ENCODE peak calls at places on chromosome 1, in ten cellular contexts. One of them, this sample, is unnamed.

GRCh38 chr1:205518616-205519540 is 14.4 kb downstream of the CDK18 start:
- DNase-seq in GM06990: no peak
- DNase-seq in stimulated activated CD8-positive, alpha-beta memory T cell treated with anti-CD3 and anti-CD28 coated beads, Interleukin-15, amount 100 ng/mL, for 24 hours: no peak
- DNase-seq in K562: no peak
- DNase-seq in stimulated activated CD4-positive, alpha-beta T cell treated with anti-CD3 and anti-CD28 coated beads, TNF-alpha, amount 100 ng/mL, for 1 hour: no peak
- DNase-seq in cardiac muscle cell: no peak
- DNase-seq in RWPE2: no peak
- DNase-seq in activated B cell treated with CpG ODN at 0.5 μM for 24 hours: no peak
- DNase-seq in astrocyte of the spinal cord: no peak
- DNase-seq in stimulated activated naive CD8-positive, alpha-beta T cell treated with anti-CD3 and anti-CD28 coated beads, Interleukin-15, Interleukin-2, amounts not matched to agents 100 U/mL and 50 U/mL, for 24 hours: no peak
- DNase-seq in this sample: no peak

GRCh38 chr1:38489844-38490270 is 369.7 kb downstream of the RRAGC start:
- DNase-seq in cardiac muscle cell: peak
- DNase-seq in stimulated activated CD4-positive, alpha-beta T cell treated with anti-CD3 and anti-CD28 coated beads, TNF-alpha, amount 100 ng/mL, for 1 hour: no peak
- DNase-seq in K562: peak
- DNase-seq in RWPE2: no peak
- DNase-seq in GM06990: no peak
- DNase-seq in activated B cell treated with CpG ODN at 0.5 μM for 24 hours: no peak
- DNase-seq in stimulated activated naive CD8-positive, alpha-beta T cell treated with anti-CD3 and anti-CD28 coated beads, Interleukin-15, Interleukin-2, amounts not matched to agents 100 U/mL and 50 U/mL, for 24 hours: peak
- DNase-seq in astrocyte of the spinal cord: no peak
- DNase-seq in stimulated activated CD8-positive, alpha-beta memory T cell treated with anti-CD3 and anti-CD28 coated beads, Interleukin-15, amount 100 ng/mL, for 24 hours: peak
- DNase-seq in this sample: peak

GRCh38 chr1:155834296-155834926 is 22.6 kb downstream of the GON4L start:
- DNase-seq in RWPE2: no peak
- DNase-seq in stimulated activated naive CD8-positive, alpha-beta T cell treated with anti-CD3 and anti-CD28 coated beads, Interleukin-15, Interleukin-2, amounts not matched to agents 100 U/mL and 50 U/mL, for 24 hours: no peak
- DNase-seq in stimulated activated CD4-positive, alpha-beta T cell treated with anti-CD3 and anti-CD28 coated beads, TNF-alpha, amount 100 ng/mL, for 1 hour: no peak
- DNase-seq in GM06990: no peak
- DNase-seq in stimulated activated CD8-positive, alpha-beta memory T cell treated with anti-CD3 and anti-CD28 coated beads, Interleukin-15, amount 100 ng/mL, for 24 hours: no peak
- DNase-seq in cardiac muscle cell: peak
- DNase-seq in astrocyte of the spinal cord: peak
- DNase-seq in activated B cell treated with CpG ODN at 0.5 μM for 24 hours: no peak
- DNase-seq in K562: peak
- DNase-seq in this sample: no peak

GRCh38 chr1:204376919-204377799 is 17.4 kb upstream of the PLEKHA6 start:
- DNase-seq in K562: no peak
- DNase-seq in stimulated activated CD4-positive, alpha-beta T cell treated with anti-CD3 and anti-CD28 coated beads, TNF-alpha, amount 100 ng/mL, for 1 hour: no peak
- DNase-seq in stimulated activated naive CD8-positive, alpha-beta T cell treated with anti-CD3 and anti-CD28 coated beads, Interleukin-15, Interleukin-2, amounts not matched to agents 100 U/mL and 50 U/mL, for 24 hours: no peak
- DNase-seq in stimulated activated CD8-positive, alpha-beta memory T cell treated with anti-CD3 and anti-CD28 coated beads, Interleukin-15, amount 100 ng/mL, for 24 hours: no peak
- DNase-seq in astrocyte of the spinal cord: no peak
- DNase-seq in GM06990: no peak
- DNase-seq in RWPE2: no peak
- DNase-seq in activated B cell treated with CpG ODN at 0.5 μM for 24 hours: no peak
- DNase-seq in cardiac muscle cell: no peak
- DNase-seq in this sample: no peak

GRCh38 chr1:8733463-8733862 is 84.0 kb downstream of the RERE start:
- DNase-seq in stimulated activated CD4-positive, alpha-beta T cell treated with anti-CD3 and anti-CD28 coated beads, TNF-alpha, amount 100 ng/mL, for 1 hour: no peak
- DNase-seq in K562: no peak
- DNase-seq in stimulated activated naive CD8-positive, alpha-beta T cell treated with anti-CD3 and anti-CD28 coated beads, Interleukin-15, Interleukin-2, amounts not matched to agents 100 U/mL and 50 U/mL, for 24 hours: no peak
- DNase-seq in astrocyte of the spinal cord: no peak
- DNase-seq in stimulated activated CD8-positive, alpha-beta memory T cell treated with anti-CD3 and anti-CD28 coated beads, Interleukin-15, amount 100 ng/mL, for 24 hours: no peak
- DNase-seq in GM06990: no peak
- DNase-seq in RWPE2: no peak
- DNase-seq in cardiac muscle cell: no peak
- DNase-seq in activated B cell treated with CpG ODN at 0.5 μM for 24 hours: no peak
- DNase-seq in this sample: no peak

GRCh38 chr1:36829951-36830350 is 204.4 kb downstream of the GRIK3 start:
- DNase-seq in cardiac muscle cell: no peak
- DNase-seq in K562: no peak
- DNase-seq in stimulated activated CD4-positive, alpha-beta T cell treated with anti-CD3 and anti-CD28 coated beads, TNF-alpha, amount 100 ng/mL, for 1 hour: no peak
- DNase-seq in stimulated activated naive CD8-positive, alpha-beta T cell treated with anti-CD3 and anti-CD28 coated beads, Interleukin-15, Interleukin-2, amounts not matched to agents 100 U/mL and 50 U/mL, for 24 hours: no peak
- DNase-seq in stimulated activated CD8-positive, alpha-beta memory T cell treated with anti-CD3 and anti-CD28 coated beads, Interleukin-15, amount 100 ng/mL, for 24 hours: no peak
- DNase-seq in astrocyte of the spinal cord: no peak
- DNase-seq in RWPE2: no peak
- DNase-seq in GM06990: no peak
- DNase-seq in activated B cell treated with CpG ODN at 0.5 μM for 24 hours: no peak
- DNase-seq in this sample: no peak

GRCh38 chr1:115118596-115118995 is 29.3 kb upstream of the TSPAN2 start:
- DNase-seq in activated B cell treated with CpG ODN at 0.5 μM for 24 hours: no peak
- DNase-seq in RWPE2: no peak
- DNase-seq in cardiac muscle cell: no peak
- DNase-seq in stimulated activated naive CD8-positive, alpha-beta T cell treated with anti-CD3 and anti-CD28 coated beads, Interleukin-15, Interleukin-2, amounts not matched to agents 100 U/mL and 50 U/mL, for 24 hours: no peak
- DNase-seq in astrocyte of the spinal cord: no peak
- DNase-seq in stimulated activated CD8-positive, alpha-beta memory T cell treated with anti-CD3 and anti-CD28 coated beads, Interleukin-15, amount 100 ng/mL, for 24 hours: no peak
- DNase-seq in K562: no peak
- DNase-seq in stimulated activated CD4-positive, alpha-beta T cell treated with anti-CD3 and anti-CD28 coated beads, TNF-alpha, amount 100 ng/mL, for 1 hour: no peak
- DNase-seq in GM06990: no peak
- DNase-seq in this sample: no peak

GRCh38 chr1:201022824-201023516 is 544 bp downstream of the KIF21B start:
- DNase-seq in stimulated activated CD8-positive, alpha-beta memory T cell treated with anti-CD3 and anti-CD28 coated beads, Interleukin-15, amount 100 ng/mL, for 24 hours: no peak
- DNase-seq in K562: no peak
- DNase-seq in GM06990: peak
- DNase-seq in astrocyte of the spinal cord: no peak
- DNase-seq in activated B cell treated with CpG ODN at 0.5 μM for 24 hours: peak
- DNase-seq in stimulated activated naive CD8-positive, alpha-beta T cell treated with anti-CD3 and anti-CD28 coated beads, Interleukin-15, Interleukin-2, amounts not matched to agents 100 U/mL and 50 U/mL, for 24 hours: peak
- DNase-seq in cardiac muscle cell: no peak
- DNase-seq in RWPE2: no peak
- DNase-seq in stimulated activated CD4-positive, alpha-beta T cell treated with anti-CD3 and anti-CD28 coated beads, TNF-alpha, amount 100 ng/mL, for 1 hour: peak
- DNase-seq in this sample: no peak

This sample was measured in mesothelial cell of epicardium.